ENCODE peak calls at places on chromosome 20, in four cellular contexts. D is AG08396; I is hepatocyte; R is activated CD4-positive, CD25-positive, alpha-beta regulatory T cell. U is an unnamed sample.

GRCh38 chr20:13458860-13459451 is 179.8 kb downstream of the TASP1 start:
- DNase-seq in R (no peak), I (peak), D (peak), U (no peak)

GRCh38 chr20:44776977-44777376 is 31.3 kb downstream of the KCNK15 start:
- DNase-seq in R (no peak), D (no peak), I (peak), U (no peak)

GRCh38 chr20:59703046-59703445 is 98.7 kb downstream of the PHACTR3 start:
- DNase-seq in D (no peak), I (no peak), R (no peak), U (no peak)

GRCh38 chr20:5569021-5569420 is 181.2 kb upstream of the SHLD1 start:
- DNase-seq in I (peak), D (no peak), R (peak), U (no peak)

GRCh38 chr20:10637062-10637559 is 36.7 kb downstream of the JAG1 start:
- DNase-seq in D (peak), I (no peak), R (no peak), U (no peak)

GRCh38 chr20:33689973-33690372 is 3.8 kb upstream of the E2F1 start:
- DNase-seq in I (peak), D (no peak), R (no peak), U (no peak)

GRCh38 chr20:24469116-24470030 is at the start of gene SYNDIG1:
- DNase-seq in R (no peak), D (peak), I (peak), U (no peak)

GRCh38 chr20:57398901-57399535 is 7.8 kb downstream of the RBM38 start:
- DNase-seq in R (no peak), I (no peak), D (no peak), U (no peak)

GRCh38 chr20:25512709-25513108 is 72.6 kb downstream of the NINL start:
- DNase-seq in R (no peak), I (no peak), D (no peak), U (no peak)

GRCh38 chr20:2387180-2387577 is 6.5 kb downstream of the TGM6 start:
- DNase-seq in I (peak), R (peak), D (peak), U (peak)

GRCh38 chr20:19661717-19662637 is 96.1 kb upstream of the RIN2 start:
- DNase-seq in I (peak), D (peak), R (peak), U (peak)

GRCh38 chr20:50270569-50270968 is 79.9 kb downstream of the CEBPB start:
- DNase-seq in R (no peak), I (no peak), D (no peak), U (no peak)

GRCh38 chr20:53827292-53827995 is 233.8 kb upstream of the ZNF217 start:
- DNase-seq in D (no peak), I (no peak), R (no peak), U (no peak)

GRCh38 chr20:5888051-5888450 is 62.3 kb downstream of the TRMT6 start:
- DNase-seq in D (no peak), I (no peak), R (no peak), U (no peak)

GRCh38 chr20:51705400-51705799 is 62.8 kb downstream of the ATP9A start:
- DNase-seq in I (no peak), R (no peak), D (no peak), U (no peak)

GRCh38 chr20:63126876-63127699 is 88.8 kb downstream of the YTHDF1 start:
- DNase-seq in D (no peak), R (no peak), I (no peak), U (no peak)

GRCh38 chr20:32050324-32050723 is 1.7 kb upstream of the HCK start:
- DNase-seq in I (no peak), R (no peak), D (no peak), U (no peak)

GRCh38 chr20:49610701-49611538 is 43.0 kb upstream of the PTGIS start:
- DNase-seq in D (peak), I (peak), R (peak), U (peak)

GRCh38 chr20:11687546-11688292 is 230.0 kb upstream of the BTBD3 start:
- DNase-seq in D (no peak), I (peak), R (no peak), U (no peak)

GRCh38 chr20:42082611-42083010 is 464.4 kb upstream of the CHD6 start:
- DNase-seq in R (no peak), I (peak), D (no peak), U (no peak)

GRCh38 chr20:21325296-21325695 is 22.2 kb downstream of the XRN2 start:
- DNase-seq in D (no peak), I (no peak), R (no peak), U (no peak)

GRCh38 chr20:5658897-5659296 is 91.3 kb upstream of the SHLD1 start:
- DNase-seq in D (peak), I (peak), R (no peak), U (peak)

GRCh38 chr20:11270566-11270965 is 596.8 kb upstream of the JAG1 start:
- DNase-seq in I (no peak), R (no peak), D (no peak), U (no peak)

GRCh38 chr20:62162765-62163484 is 19.4 kb downstream of the SS18L1 start:
- DNase-seq in I (no peak), D (no peak), R (no peak), U (no peak)

GRCh38 chr20:22303523-22303922 is 280.8 kb downstream of the FOXA2 start:
- DNase-seq in R (no peak), D (no peak), I (no peak), U (peak)

GRCh38 chr20:37871751-37872150 is 31.2 kb upstream of the VSTM2L start:
- DNase-seq in D (no peak), R (no peak), I (no peak), U (no peak)

GRCh38 chr20:60340232-60340631 is 382.0 kb downstream of the CDH26 start:
- DNase-seq in I (no peak), D (no peak), R (no peak), U (no peak)

GRCh38 chr20:63054103-63054474 is 47.3 kb upstream of the BHLHE23 start:
- DNase-seq in R (no peak), D (no peak), I (no peak), U (no peak)

GRCh38 chr20:25081065-25081729 is 744 bp downstream of the VSX1 start:
- DNase-seq in D (peak), I (peak), R (peak), U (no peak)

GRCh38 chr20:25082498-25082873 is 545 bp upstream of the VSX1 start:
- DNase-seq in D (peak), I (no peak), R (no peak), U (no peak)

GRCh38 chr20:36728986-36729385 is 16.9 kb downstream of the NDRG3 start:
- DNase-seq in I (peak), R (no peak), D (no peak), U (no peak)